ENCODE peak calls at places on chromosome 9, in seven cellular contexts. T is AG04450; Q is effector memory CD4-positive, alpha-beta T cell; U is dorsolateral prefrontal cortex; M is Peyer's patch; E is foreskin keratinocyte; L is brain microvascular endothelial cell. O is an unnamed sample.

GRCh38 chr9:75754090-75754489 is 136.4 kb upstream of the PCSK5 start:
- DNase-seq in L (no peak), Q (no peak), U (no peak), E (no peak), M (no peak), T (no peak), O (no peak)

GRCh38 chr9:37679649-37680402 is 29.1 kb downstream of the FRMPD1 start:
- DNase-seq in L (no peak), M (no peak), E (no peak), U (no peak), T (no peak), Q (no peak), O (no peak)

GRCh38 chr9:92266486-92266885 is 27.0 kb downstream of the IARS1 start:
- DNase-seq in E (no peak), M (no peak), L (no peak), T (no peak), U (no peak), Q (no peak), O (no peak)

GRCh38 chr9:87499455-87500015 is 1.9 kb downstream of the DAPK1 start:
- DNase-seq in T (no peak), U (no peak), M (no peak), L (no peak), Q (no peak), E (no peak), O (no peak)

GRCh38 chr9:133563286-133564213 is 29.0 kb downstream of the ADAMTSL2 start:
- DNase-seq in L (no peak), T (no peak), U (no peak), M (peak), E (no peak), Q (no peak), O (no peak)

GRCh38 chr9:124559871-124560270 is 52.7 kb upstream of the NR5A1 start:
- DNase-seq in L (peak), T (peak), Q (no peak), E (peak), U (no peak), M (no peak), O (no peak)

GRCh38 chr9:33375841-33376321 is 26.5 kb downstream of the AQP7 start:
- DNase-seq in U (peak), E (no peak), L (no peak), Q (no peak), T (no peak), M (peak), O (no peak)

GRCh38 chr9:23825143-23825531 is 903 bp downstream of the ELAVL2 start:
- DNase-seq in Q (no peak), L (no peak), E (no peak), M (no peak), U (no peak), T (no peak), O (no peak)

GRCh38 chr9:37549527-37549926 is 26.7 kb downstream of the FBXO10 start:
- DNase-seq in T (no peak), Q (no peak), E (peak), U (no peak), M (no peak), L (no peak), O (no peak)

GRCh38 chr9:92664394-92665152 is 5.4 kb downstream of the IPPK start:
- DNase-seq in Q (no peak), L (peak), T (no peak), U (no peak), E (no peak), M (no peak), O (peak)

GRCh38 chr9:121731919-121732318 is 80.5 kb downstream of the DAB2IP start:
- DNase-seq in M (no peak), L (no peak), U (no peak), E (no peak), T (no peak), Q (no peak), O (no peak)

GRCh38 chr9:13175732-13176131 is 103.8 kb downstream of the MPDZ start:
- DNase-seq in L (no peak), M (no peak), U (no peak), T (no peak), E (no peak), Q (no peak), O (no peak)

GRCh38 chr9:114761515-114761914 is 44.3 kb downstream of the TNFSF15 start:
- DNase-seq in M (no peak), E (no peak), L (no peak), T (no peak), Q (no peak), U (no peak), O (no peak)

GRCh38 chr9:126676685-126677143 is 63.0 kb downstream of the LMX1B start:
- DNase-seq in T (no peak), U (no peak), L (no peak), Q (no peak), M (no peak), E (no peak), O (no peak)

GRCh38 chr9:131233989-131234388 is 42.3 kb downstream of the FAM78A start:
- DNase-seq in Q (no peak), L (no peak), E (no peak), M (peak), T (no peak), U (no peak), O (no peak)
- H3K27ac ChIP-seq in Q (peak), L (no peak), E (no peak), M (peak), T (no peak), U (no peak), O (peak)

GRCh38 chr9:76927540-76928240 is 21.8 kb upstream of the PRUNE2 start:
- DNase-seq in L (no peak), T (no peak), M (no peak), U (no peak), E (no peak), Q (no peak), O (no peak)
- H3K27ac ChIP-seq in L (peak), T (no peak), M (no peak), U (no peak), E (no peak), Q (no peak), O (no peak)

GRCh38 chr9:110580850-110581249 is 1.3 kb upstream of the SVEP1 start:
- DNase-seq in Q (no peak), T (no peak), L (no peak), E (peak), M (no peak), U (no peak), O (no peak)

GRCh38 chr9:110579763-110580255 is 268 bp upstream of the SVEP1 start:
- DNase-seq in T (no peak), U (no peak), Q (no peak), L (no peak), M (no peak), E (no peak), O (no peak)

GRCh38 chr9:110578575-110578895 is 1.0 kb downstream of the SVEP1 start:
- DNase-seq in E (no peak), U (no peak), M (no peak), T (no peak), L (no peak), Q (no peak), O (no peak)

GRCh38 chr9:110582156-110582555 is 2.6 kb upstream of the SVEP1 start:
- DNase-seq in T (no peak), Q (no peak), M (no peak), U (no peak), L (no peak), E (no peak), O (no peak)

DNA sequence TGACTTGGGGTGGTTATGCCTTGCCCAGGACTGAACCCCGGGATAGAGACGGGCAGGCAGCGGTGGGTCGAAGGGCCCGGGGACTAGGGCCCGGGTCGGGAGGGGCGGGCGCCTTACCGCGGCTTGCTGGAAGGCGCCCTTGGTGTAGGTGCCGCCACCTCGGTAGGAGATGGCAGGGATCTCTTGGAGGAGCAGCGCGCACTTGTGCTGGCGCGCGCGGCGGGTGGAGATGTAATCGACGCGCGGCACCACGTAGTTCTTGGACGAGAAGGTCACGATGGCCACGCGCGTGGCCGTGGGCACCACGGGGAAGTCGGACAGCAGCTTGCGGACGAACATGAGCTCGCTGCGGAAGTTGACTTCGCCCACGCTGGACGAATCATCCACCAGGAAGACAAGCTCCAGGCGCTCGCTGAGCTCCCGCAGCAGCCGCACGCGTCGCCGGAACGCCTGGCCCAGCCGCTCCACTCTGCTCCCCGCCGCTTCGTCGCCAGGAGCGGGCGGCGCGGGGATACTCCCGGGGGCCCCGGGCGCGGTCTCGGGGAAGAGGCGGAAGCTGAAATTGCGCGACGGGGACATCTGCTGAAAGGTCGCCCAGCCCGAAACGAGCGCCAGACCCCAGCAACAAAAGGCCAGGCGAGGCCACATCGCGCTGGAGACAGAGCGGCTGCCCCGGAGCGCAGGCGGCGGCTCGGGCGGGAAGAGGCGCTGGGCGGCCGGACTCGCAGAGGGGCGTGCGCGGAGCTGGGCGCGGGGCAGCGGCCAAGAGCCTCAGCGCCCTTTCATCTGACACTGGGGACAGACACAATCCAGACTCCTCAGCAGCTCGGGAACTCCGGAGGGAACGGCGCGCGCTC is at the start of gene SVEP1:
- DNase-seq in U (peak), E (no peak), T (no peak), M (no peak), Q (no peak), L (peak), O (peak)
- H3K27ac ChIP-seq in U (peak), E (no peak), T (peak), M (peak), Q (no peak), L (no peak), O (peak)

DNA sequence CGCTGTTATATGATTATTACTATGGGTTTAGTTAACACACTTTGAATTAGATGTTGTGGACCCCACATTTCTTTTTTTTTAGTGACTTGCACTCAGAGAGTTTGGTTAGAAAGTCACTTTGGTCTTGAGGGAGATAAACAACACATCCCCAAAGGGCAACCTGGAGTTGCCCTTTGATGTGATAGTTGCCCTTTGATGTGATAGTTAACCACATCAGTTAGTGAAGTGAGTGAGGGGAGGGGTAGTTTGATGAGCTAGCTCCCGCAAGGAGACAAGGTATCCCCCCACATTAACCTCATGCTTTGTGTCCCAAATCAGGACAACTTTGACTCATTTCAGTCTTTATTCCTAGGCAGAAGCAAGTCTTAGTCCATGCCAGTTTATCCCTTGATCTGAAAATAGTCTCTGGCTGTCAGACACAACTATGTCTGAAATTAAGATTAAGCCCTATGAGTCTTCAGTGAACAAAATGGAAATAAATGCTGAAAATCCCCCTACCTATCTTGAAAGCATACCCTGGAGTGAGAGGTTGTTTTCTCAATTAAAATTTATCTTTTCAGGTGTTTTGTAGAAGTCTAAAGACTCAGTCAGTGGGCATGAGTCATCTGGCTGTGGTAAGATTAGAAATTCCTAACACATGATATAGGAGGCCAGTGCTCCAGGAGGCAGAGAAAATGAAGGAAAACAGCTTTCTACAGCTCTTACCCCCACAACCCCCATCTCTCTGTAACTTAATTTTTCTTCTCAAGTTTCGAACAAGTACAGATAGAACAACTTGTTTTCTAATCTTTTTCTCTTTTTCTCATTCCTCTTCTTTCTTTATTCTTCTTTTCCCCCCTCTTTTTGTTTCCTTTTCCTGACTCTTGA is 208.9 kb upstream of the DMRTA1 start:
- DNase-seq in Q (no peak), T (peak), M (no peak), E (peak), L (peak), U (no peak), O (no peak)
- H3K27ac ChIP-seq in Q (no peak), T (peak), M (no peak), E (peak), L (peak), U (no peak), O (no peak)

GRCh38 chr9:135296783-135297715 is 182.5 kb upstream of the PPP1R26 start:
- DNase-seq in E (no peak), Q (no peak), M (no peak), U (no peak), L (no peak), T (no peak), O (peak)
- H3K27ac ChIP-seq in E (no peak), Q (no peak), M (no peak), U (no peak), L (no peak), T (no peak), O (no peak)

DNA sequence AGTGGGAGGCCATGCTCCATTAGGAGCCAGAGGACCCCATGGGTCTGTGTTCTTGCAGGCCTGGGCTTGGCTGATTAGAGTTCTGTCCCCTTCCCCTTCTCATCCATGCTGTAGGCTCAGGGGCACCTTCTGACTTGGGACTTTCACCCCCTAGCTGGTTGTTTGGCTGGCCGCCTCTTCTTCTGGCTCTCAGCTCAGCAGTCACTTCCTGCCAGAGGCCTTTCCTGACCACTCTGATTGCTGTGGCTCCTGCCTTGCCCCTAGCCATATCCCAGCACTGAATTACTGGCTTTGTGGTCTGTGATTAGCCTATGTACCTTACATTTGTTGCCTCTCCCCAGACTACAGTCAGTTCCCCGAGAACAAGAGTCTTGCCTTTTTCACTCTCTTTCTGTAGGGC is 14.6 kb downstream of the ENTREP1 start:
- DNase-seq in L (no peak), T (no peak), E (no peak), U (no peak), M (no peak), Q (no peak), O (no peak)
- H3K27ac ChIP-seq in L (no peak), T (no peak), E (no peak), U (no peak), M (no peak), Q (no peak), O (no peak)

GRCh38 chr9:135798303-135798585 is 96.3 kb downstream of the KCNT1 start:
- DNase-seq in M (no peak), L (no peak), E (no peak), T (no peak), U (no peak), Q (no peak), O (no peak)

GRCh38 chr9:135803441-135803840 is 101.5 kb downstream of the KCNT1 start:
- DNase-seq in T (no peak), U (no peak), L (no peak), Q (no peak), E (no peak), M (no peak), O (no peak)

GRCh38 chr9:135802876-135803419 is 101.0 kb downstream of the KCNT1 start:
- DNase-seq in T (no peak), L (no peak), U (no peak), Q (no peak), M (no peak), E (no peak), O (no peak)

GRCh38 chr9:135799261-135799660 is 97.3 kb downstream of the KCNT1 start:
- DNase-seq in Q (no peak), M (no peak), U (no peak), L (no peak), E (no peak), T (no peak), O (no peak)

GRCh38 chr9:135801070-135801469 is 99.1 kb downstream of the KCNT1 start:
- DNase-seq in M (no peak), T (no peak), U (no peak), E (no peak), L (no peak), Q (no peak), O (no peak)
- H3K27ac ChIP-seq in M (no peak), T (no peak), U (no peak), E (no peak), L (no peak), Q (no peak), O (no peak)

GRCh38 chr9:134706522-134706921 is 64.9 kb downstream of the COL5A1 start:
- DNase-seq in L (no peak), Q (no peak), U (no peak), M (no peak), T (no peak), E (no peak), O (no peak)

GRCh38 chr9:134704499-134704898 is 62.9 kb downstream of the COL5A1 start:
- DNase-seq in M (no peak), Q (no peak), U (no peak), L (no peak), E (no peak), T (no peak), O (no peak)

GRCh38 chr9:134707731-134708671 is 66.4 kb downstream of the COL5A1 start:
- DNase-seq in Q (no peak), U (no peak), T (no peak), L (no peak), E (no peak), M (no peak), O (no peak)

GRCh38 chr9:134707031-134707680 is 65.6 kb downstream of the COL5A1 start:
- DNase-seq in L (peak), M (peak), T (peak), E (no peak), U (no peak), Q (no peak), O (no peak)

GRCh38 chr9:134705786-134706185 is 64.2 kb downstream of the COL5A1 start:
- DNase-seq in E (no peak), Q (no peak), T (no peak), L (no peak), U (no peak), M (no peak), O (no peak)
- H3K27ac ChIP-seq in E (no peak), Q (no peak), T (peak), L (no peak), U (no peak), M (peak), O (no peak)

O was measured in spleen.